ENCODE peak calls at places on chromosomes 12 and 14, in eight cellular contexts. Y, U, Z, I, F, W, K and J are unnamed samples.

GRCh38 chr14:50225974-50226297 is 5.4 kb downstream of the SOS2 start:
- DNase-seq in Y (peak), U (no peak), Z (no peak), I (no peak), F (no peak), W (no peak), K (no peak), J (no peak)

GRCh38 chr12:64890873-64891468 is 66.5 kb downstream of the TBC1D30 start:
- DNase-seq in Y (peak), U (peak), Z (no peak), I (no peak), F (no peak), W (no peak), K (peak), J (peak)

GRCh38 chr12:3437986-3438385 is 53.0 kb upstream of the PRMT8 start:
- DNase-seq in Y (no peak), U (no peak), Z (no peak), I (no peak), F (no peak), W (no peak), K (no peak), J (no peak)

GRCh38 chr14:87613856-87614255 is 379.1 kb downstream of the GALC start:
- DNase-seq in Y (no peak), U (no peak), Z (no peak), I (no peak), F (no peak), W (no peak), K (no peak), J (no peak)

GRCh38 chr14:76599141-76599540 is 162.1 kb upstream of the VASH1 start:
- DNase-seq in Y (no peak), U (no peak), Z (no peak), I (no peak), F (no peak), W (no peak), K (no peak), J (no peak)

GRCh38 chr14:92555440-92556111 is 42.0 kb downstream of the RIN3 start:
- DNase-seq in Y (no peak), U (no peak), Z (no peak), I (no peak), F (no peak), W (no peak), K (no peak), J (no peak)

GRCh38 chr12:32516230-32516629 is 116.9 kb downstream of the FGD4 start:
- DNase-seq in Y (no peak), U (no peak), Z (no peak), I (no peak), F (no peak), W (no peak), K (no peak), J (no peak)

GRCh38 chr12:41919526-41920305 is 225.0 kb downstream of the GXYLT1 start:
- DNase-seq in Y (no peak), U (no peak), Z (no peak), I (no peak), F (no peak), W (no peak), K (no peak), J (no peak)

GRCh38 chr12:64099430-64099829 is 122.7 kb downstream of the KICS2 start:
- DNase-seq in Y (no peak), U (peak), Z (no peak), I (no peak), F (no peak), W (peak), K (no peak), J (no peak)

GRCh38 chr12:108890208-108890607 is 10.3 kb downstream of the DAO start:
- DNase-seq in Y (no peak), U (no peak), Z (peak), I (no peak), F (no peak), W (no peak), K (no peak), J (peak)

GRCh38 chr12:45731376-45731775 is 1.9 kb downstream of the ARID2 start:
- DNase-seq in Y (no peak), U (no peak), Z (no peak), I (no peak), F (no peak), W (no peak), K (no peak), J (no peak)

GRCh38 chr14:77542349-77543239 is 44.0 kb upstream of the ISM2 start:
- DNase-seq in Y (peak), U (no peak), Z (no peak), I (no peak), F (no peak), W (no peak), K (peak), J (no peak)

GRCh38 chr12:31005944-31006361 is 67.7 kb upstream of the DDX11 start:
- DNase-seq in Y (no peak), U (no peak), Z (no peak), I (no peak), F (no peak), W (peak), K (no peak), J (peak)

GRCh38 chr12:5708371-5708770 is 236.7 kb downstream of the ANO2 start:
- DNase-seq in Y (no peak), U (no peak), Z (no peak), I (no peak), F (no peak), W (no peak), K (no peak), J (no peak)

GRCh38 chr12:13897811-13898210 is 83.6 kb downstream of the GRIN2B start:
- DNase-seq in Y (no peak), U (no peak), Z (no peak), I (no peak), F (no peak), W (no peak), K (no peak), J (no peak)

GRCh38 chr12:132523576-132524331 is 33.8 kb downstream of the FBRSL1 start:
- DNase-seq in Y (peak), U (peak), Z (peak), I (peak), F (peak), W (no peak), K (peak), J (peak)

GRCh38 chr12:71415336-71416231 is 24.0 kb upstream of the LGR5 start:
- DNase-seq in Y (peak), U (peak), Z (no peak), I (no peak), F (peak), W (peak), K (peak), J (peak)

GRCh38 chr12:91958816-91959215 is 186.8 kb downstream of the BTG1 start:
- DNase-seq in Y (peak), U (peak), Z (no peak), I (no peak), F (no peak), W (peak), K (no peak), J (no peak)

GRCh38 chr14:74763803-74764531 is 851 bp downstream of the YLPM1 start:
- DNase-seq in Y (peak), U (no peak), Z (peak), I (no peak), F (peak), W (no peak), K (no peak), J (peak)

GRCh38 chr14:93320489-93320888 is 12.3 kb downstream of the BTBD7 start:
- DNase-seq in Y (no peak), U (no peak), Z (no peak), I (no peak), F (no peak), W (no peak), K (no peak), J (no peak)

GRCh38 chr14:59566725-59567124 is 9.9 kb downstream of the CCDC175 start:
- DNase-seq in Y (no peak), U (no peak), Z (no peak), I (no peak), F (no peak), W (no peak), K (no peak), J (no peak)

GRCh38 chr14:70555890-70556289 is 21.1 kb upstream of the ADAM20 start:
- DNase-seq in Y (no peak), U (no peak), Z (no peak), I (no peak), F (no peak), W (no peak), K (no peak), J (peak)

GRCh38 chr14:33030406-33030805 is 91.7 kb downstream of the NPAS3 start:
- DNase-seq in Y (no peak), U (no peak), Z (no peak), I (no peak), F (no peak), W (no peak), K (no peak), J (no peak)

GRCh38 chr14:76136476-76137160 is 15.1 kb upstream of the GPATCH2L start:
- DNase-seq in Y (no peak), U (no peak), Z (no peak), I (no peak), F (no peak), W (no peak), K (no peak), J (no peak)

GRCh38 chr12:109716512-109717389 is 3.1 kb downstream of the FAM222A start:
- DNase-seq in Y (no peak), U (no peak), Z (no peak), I (no peak), F (no peak), W (no peak), K (no peak), J (no peak)

GRCh38 chr12:65966852-65967593 is 142.7 kb downstream of the HMGA2 start:
- DNase-seq in Y (no peak), U (no peak), Z (no peak), I (no peak), F (no peak), W (no peak), K (no peak), J (no peak)

GRCh38 chr14:30243157-30243556 is 315.5 kb upstream of the PRKD1 start:
- DNase-seq in Y (no peak), U (no peak), Z (no peak), I (no peak), F (no peak), W (no peak), K (no peak), J (no peak)

GRCh38 chr12:122895290-122895689 is 634 bp downstream of the VPS37B start:
- DNase-seq in Y (no peak), U (no peak), Z (no peak), I (no peak), F (no peak), W (no peak), K (no peak), J (no peak)

GRCh38 chr12:124542021-124542941 is 25.1 kb downstream of the NCOR2 start:
- DNase-seq in Y (peak), U (no peak), Z (no peak), I (no peak), F (no peak), W (no peak), K (no peak), J (peak)

GRCh38 chr14:100762089-100762515 is 35.4 kb downstream of the DLK1 start:
- DNase-seq in Y (no peak), U (no peak), Z (no peak), I (no peak), F (no peak), W (no peak), K (no peak), J (no peak)

GRCh38 chr12:62632521-62632920 is 165.9 kb downstream of the MON2 start:
- DNase-seq in Y (peak), U (no peak), Z (no peak), I (no peak), F (peak), W (no peak), K (peak), J (peak)

GRCh38 chr14:37565550-37565949 is 29.5 kb downstream of the FOXA1 start:
- DNase-seq in Y (no peak), U (no peak), Z (no peak), I (no peak), F (no peak), W (no peak), K (no peak), J (peak)